ENCODE peak calls at places on chromosomes 3 and 15, in five cellular contexts. Y, W, S, F and C are unnamed samples.

GRCh38 chr3:124235446-124235845 is 243.5 kb upstream of the ROPN1 start:
- DNase-seq in S (no peak), W (no peak), F (no peak), Y (no peak), C (no peak)

GRCh38 chr3:8851703-8852102 is 82.3 kb upstream of the OXTR start:
- DNase-seq in Y (no peak), S (peak), W (peak), F (no peak), C (peak)

GRCh38 chr3:48466386-48467109 is 20.0 kb downstream of the ATRIP start:
- DNase-seq in S (no peak), F (no peak), Y (no peak), W (no peak), C (no peak)

GRCh38 chr3:69088033-69088432 is 3.3 kb downstream of the ARL6IP5 start:
- DNase-seq in Y (no peak), S (peak), W (peak), F (no peak), C (no peak)

GRCh38 chr15:92981333-92981732 is 81.2 kb downstream of the CHD2 start:
- DNase-seq in Y (no peak), W (no peak), S (no peak), F (no peak), C (no peak)

GRCh38 chr3:30511524-30512278 is 94.7 kb upstream of the TGFBR2 start:
- DNase-seq in S (peak), Y (no peak), W (peak), F (no peak), C (peak)

GRCh38 chr3:142429582-142429981 is 18.3 kb downstream of the XRN1 start:
- DNase-seq in S (no peak), W (no peak), Y (no peak), F (no peak), C (no peak)

GRCh38 chr15:74613089-74613952 is 2.3 kb upstream of the CLK3 start:
- DNase-seq in F (no peak), S (no peak), W (no peak), Y (no peak), C (no peak)

GRCh38 chr3:99799420-99799819 is 18.2 kb upstream of the CMSS1 start:
- DNase-seq in Y (no peak), S (no peak), W (no peak), F (no peak), C (no peak)

GRCh38 chr3:13416002-13416793 is 3.9 kb downstream of the NUP210 start:
- DNase-seq in W (peak), S (no peak), Y (no peak), F (peak), C (no peak)

GRCh38 chr3:196640501-196640968 is 1.0 kb downstream of the NRROS start:
- DNase-seq in F (no peak), S (no peak), W (no peak), Y (no peak), C (no peak)

GRCh38 chr3:38739931-38740330 is 76.1 kb downstream of the SCN10A start:
- DNase-seq in S (no peak), Y (no peak), F (no peak), W (no peak), C (no peak)

GRCh38 chr3:170848294-170848917 is 21.6 kb downstream of the RPL22L1 start:
- DNase-seq in F (no peak), S (peak), W (no peak), Y (no peak), C (no peak)

DNA sequence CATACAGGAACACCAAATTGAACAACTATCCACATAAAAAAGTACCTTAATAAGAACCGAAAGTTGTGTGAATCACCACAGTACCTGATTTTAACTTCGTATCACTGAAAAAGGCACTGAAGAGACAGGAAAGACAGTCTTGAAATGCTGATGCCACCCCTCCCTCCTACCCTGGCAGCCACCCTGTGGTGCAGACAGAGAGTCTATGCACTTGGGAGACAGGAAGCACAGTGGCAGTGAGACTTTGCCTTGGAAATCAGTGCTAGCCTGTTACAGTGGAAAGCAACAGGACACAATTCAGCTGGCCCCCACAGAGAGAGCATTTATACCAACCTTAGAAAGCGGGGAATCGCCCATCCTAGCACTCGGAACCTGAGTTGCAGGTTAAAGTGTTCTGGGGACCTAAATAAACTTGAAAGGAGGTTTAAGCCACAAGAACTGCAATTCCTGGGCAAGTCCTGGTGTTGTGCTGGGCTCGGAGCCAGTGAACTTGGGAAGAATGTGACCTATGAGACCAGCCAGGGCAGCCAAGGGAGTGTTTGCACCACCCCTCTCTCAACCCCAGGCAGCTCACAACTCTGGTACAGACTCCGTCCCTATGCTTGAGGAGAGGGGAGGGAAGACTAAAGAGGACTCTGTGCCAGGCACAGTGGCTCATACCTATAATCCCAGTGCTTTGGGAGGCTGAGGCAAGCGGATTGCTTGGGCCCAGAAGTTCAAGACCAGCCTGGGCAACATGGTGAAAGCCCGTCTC is 240.1 kb downstream of the ISL2 start:
- DNase-seq in W (peak), S (peak), F (no peak), Y (no peak), C (peak)
- TF ChIP-seq MAFK in W (no peak), S (no peak), F (no peak), Y (no peak), C (no peak)

DNA sequence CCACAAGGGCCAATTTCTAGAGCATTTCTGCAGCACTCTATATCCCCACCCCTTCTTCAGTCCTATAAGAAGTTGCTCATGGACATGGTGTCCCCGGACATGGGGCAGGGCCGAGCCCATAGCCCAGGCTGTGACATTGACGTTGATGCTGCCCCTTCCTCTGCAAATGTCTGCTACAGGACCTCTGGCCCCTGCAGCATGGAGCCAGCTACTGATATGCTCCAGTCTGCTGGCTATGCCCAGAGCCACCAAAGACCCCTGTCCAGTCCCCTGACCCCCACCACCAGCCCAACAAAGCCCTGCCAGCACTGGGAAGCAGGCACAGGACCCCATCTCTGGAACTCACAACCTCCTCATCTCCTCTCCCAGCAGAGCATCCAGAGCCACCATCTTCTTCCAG is 120.1 kb upstream of the SMAD3 start:
- DNase-seq in F (no peak), Y (no peak), W (no peak), S (no peak), C (no peak)
- TF ChIP-seq MAFK in F (no peak), Y (no peak), W (no peak), S (no peak), C (no peak)

DNA sequence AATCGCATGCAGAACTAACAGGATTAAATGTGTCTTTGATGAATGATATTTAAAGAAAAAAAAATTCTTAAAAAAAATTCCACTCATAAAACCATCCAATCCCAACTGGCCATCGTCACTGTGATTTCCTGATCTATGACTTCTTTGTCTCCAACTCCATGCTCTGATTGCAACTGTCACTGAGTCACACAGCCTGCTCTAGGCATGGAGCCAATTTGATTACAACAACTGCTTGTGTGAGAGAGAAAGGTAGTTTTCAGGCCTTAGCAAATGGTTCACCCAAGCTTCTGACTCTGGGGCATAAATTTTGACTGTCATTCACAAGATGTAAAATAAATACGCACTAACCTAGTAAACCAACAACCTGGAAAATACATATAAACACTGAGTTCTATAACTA is 25.8 kb upstream of the SPRED1 start:
- DNase-seq in Y (peak), F (no peak), S (peak), W (peak), C (peak)
- TF ChIP-seq MAFK in Y (no peak), F (no peak), S (no peak), W (no peak), C (no peak)

GRCh38 chr15:88908123-88908522 is 5.1 kb downstream of the MFGE8 start:
- DNase-seq in Y (no peak), S (no peak), W (no peak), F (no peak), C (no peak)

GRCh38 chr15:88912500-88912921 is 668 bp downstream of the MFGE8 start:
- DNase-seq in F (no peak), S (no peak), W (no peak), Y (peak), C (no peak)

GRCh38 chr15:88911766-88912118 is 1.4 kb downstream of the MFGE8 start:
- DNase-seq in S (peak), Y (peak), F (no peak), W (peak), C (no peak)

GRCh38 chr15:88908697-88909621 is 4.2 kb downstream of the MFGE8 start:
- DNase-seq in Y (peak), S (peak), W (no peak), F (no peak), C (no peak)

GRCh38 chr15:88909956-88910831 is 3.0 kb downstream of the MFGE8 start:
- DNase-seq in F (no peak), W (no peak), Y (no peak), S (no peak), C (no peak)
- TF ChIP-seq MAFK in F (no peak), W (no peak), Y (no peak), S (no peak), C (no peak)

DNA sequence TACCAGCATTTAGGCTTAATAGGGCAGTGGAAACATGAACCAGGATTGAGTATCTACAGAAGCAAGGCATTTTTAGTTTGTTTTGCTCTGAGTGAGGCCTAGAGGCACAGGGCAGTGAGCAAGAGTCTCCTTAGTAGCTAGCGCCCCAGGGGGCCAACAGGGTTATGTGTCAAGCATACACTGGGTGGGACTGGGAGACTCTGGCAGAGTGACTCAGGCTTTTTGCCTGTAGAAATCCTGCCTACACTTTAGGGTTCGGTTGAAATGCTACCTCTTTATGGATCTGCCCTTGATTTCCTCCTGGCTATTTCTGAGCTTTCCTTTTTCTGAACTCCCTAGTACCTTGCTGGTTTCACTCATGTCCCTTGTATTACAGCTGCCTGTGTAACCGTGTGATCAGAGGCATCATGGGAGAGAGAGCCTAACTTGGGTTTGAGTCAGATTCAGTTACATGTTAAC is 72.2 kb downstream of the TOP2B start:
- DNase-seq in W (peak), Y (peak), S (peak), F (no peak), C (peak)
- TF ChIP-seq MAFK in W (peak), Y (peak), S (no peak), F (no peak), C (peak)

GRCh38 chr15:65067645-65068416 is at the start of gene RASL12:
- DNase-seq in W (no peak), S (no peak), F (peak), Y (no peak), C (no peak)

GRCh38 chr15:65068436-65068835 is 645 bp upstream of the RASL12 start:
- DNase-seq in F (no peak), Y (no peak), S (no peak), W (no peak), C (no peak)

GRCh38 chr15:65069779-65070546 is 2.2 kb upstream of the RASL12 start:
- DNase-seq in S (no peak), F (no peak), Y (no peak), W (no peak), C (no peak)

GRCh38 chr15:65067334-65067644 is 502 bp downstream of the RASL12 start:
- DNase-seq in S (no peak), F (no peak), W (no peak), Y (no peak), C (no peak)

GRCh38 chr15:65069179-65069578 is 1.4 kb upstream of the RASL12 start:
- DNase-seq in S (peak), W (no peak), Y (no peak), F (no peak), C (no peak)
- TF ChIP-seq MAFK in S (peak), W (no peak), Y (no peak), F (no peak), C (no peak)

GRCh38 chr3:11214451-11214987 is 57.7 kb upstream of the ATG7 start:
- DNase-seq in S (no peak), F (no peak), Y (no peak), W (no peak), C (no peak)

GRCh38 chr3:11213810-11214450 is 58.3 kb upstream of the ATG7 start:
- DNase-seq in F (no peak), S (no peak), W (no peak), Y (no peak), C (no peak)

GRCh38 chr3:11211531-11212300 is 57.4 kb downstream of the HRH1 start:
- DNase-seq in Y (no peak), F (no peak), S (peak), W (no peak), C (no peak)

GRCh38 chr3:11212301-11212613 is 58.0 kb downstream of the HRH1 start:
- DNase-seq in W (no peak), S (peak), F (no peak), Y (no peak), C (no peak)

DNA sequence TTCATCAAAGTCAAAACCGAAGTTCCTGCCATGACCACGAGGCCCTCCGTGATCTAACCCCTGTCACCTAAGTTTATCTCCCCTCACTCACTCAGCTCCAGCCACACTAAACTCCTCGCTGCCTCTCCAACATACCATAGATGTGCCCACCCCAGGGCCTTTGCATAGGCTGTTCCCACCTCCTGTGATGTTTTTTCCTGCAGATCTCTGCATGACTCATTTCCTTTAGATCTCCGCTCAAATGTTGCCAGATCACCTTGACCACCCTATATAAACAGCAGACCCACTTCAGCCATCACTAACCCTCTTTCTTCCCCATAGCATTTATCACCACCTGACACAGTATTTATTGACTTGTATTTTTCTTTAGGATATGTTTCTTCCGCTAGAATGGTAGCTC is 58.5 kb downstream of the HRH1 start:
- DNase-seq in Y (no peak), S (no peak), W (no peak), F (no peak), C (no peak)
- TF ChIP-seq MAFK in Y (no peak), S (no peak), W (no peak), F (no peak), C (no peak)